ENCODE peak calls at places on chromosomes 13 and 19, in seven cellular contexts. J is activated CD8-positive, alpha-beta T cell treated with anti-CD3 and anti-CD28 coated beads for 36 hours; B is HFFc6; L is substantia nigra; G is mesendoderm; P is thoracic aorta; E is HT-29. Y is an unnamed sample.

GRCh38 chr19:4095488-4095844 is 28.5 kb downstream of the MAP2K2 start:
- DNase-seq in J (no peak), B (no peak), L (no peak), G (no peak), P (no peak), E (no peak), Y (no peak)

GRCh38 chr13:73914119-73914518 is 220.1 kb downstream of the KLF12 start:
- DNase-seq in J (no peak), B (no peak), L (no peak), G (peak; percentile 38), P (no peak), E (no peak), Y (peak; percentile 69)

GRCh38 chr19:38932425-38933179 is 1.9 kb downstream of the MRPS12 start:
- DNase-seq in J (peak; percentile 63), B (no peak), L (no peak), G (peak; percentile 67), P (no peak), E (peak; percentile 47), Y (peak; percentile 72)

GRCh38 chr19:18697680-18698079 is 14.2 kb downstream of the CRTC1 start:
- DNase-seq in J (no peak), B (no peak), L (no peak), G (no peak), P (no peak), E (peak; percentile 32), Y (peak; percentile 24)

GRCh38 chr13:73428706-73429105 is 369.9 kb downstream of the KLF5 start:
- DNase-seq in J (no peak), B (no peak), L (no peak), G (no peak), P (no peak), E (peak; percentile 75), Y (no peak)

GRCh38 chr19:1177322-1178114 is 3.5 kb upstream of the SBNO2 start:
- DNase-seq in J (no peak), B (peak; percentile 94), L (no peak), G (peak; percentile 65), P (no peak), E (no peak), Y (no peak)

GRCh38 chr13:114109646-114110045 is 22.8 kb downstream of the RASA3 start:
- DNase-seq in J (peak; percentile 70), B (no peak), L (no peak), G (no peak), P (no peak), E (no peak), Y (peak; percentile 43)

GRCh38 chr19:12946092-12946845 is 607 bp downstream of the RAD23A start:
- DNase-seq in J (peak; percentile 65), B (peak; percentile 75), L (no peak), G (peak; percentile 96), P (no peak), E (peak; percentile 69), Y (peak; percentile 81)

GRCh38 chr19:38059897-38060296 is 152.9 kb downstream of the SIPA1L3 start:
- DNase-seq in J (peak; percentile 72), B (no peak), L (no peak), G (no peak), P (no peak), E (no peak), Y (no peak)

Y was measured in NAMALWA.